ENCODE peak calls at places on chromosomes 5 and 9, in ten cellular contexts. P, T, F, C, K, H, W, S, R and D are unnamed samples.

GRCh38 chr5:153222956-153223355 is 267.5 kb upstream of the GRIA1 start:
- DNase-seq in P (no peak), T (no peak), F (peak), C (no peak), K (no peak), H (peak), W (no peak), S (peak), R (no peak), D (peak)

GRCh38 chr5:131423056-131423455 is 159.2 kb downstream of the CDC42SE2 start:
- DNase-seq in P (no peak), T (no peak), F (peak), C (no peak), K (no peak), H (peak), W (no peak), S (peak), R (peak), D (no peak)

GRCh38 chr5:171312129-171312819 is 3.2 kb downstream of the TLX3 start:
- DNase-seq in P (no peak), T (peak), F (no peak), C (no peak), K (no peak), H (peak), W (no peak), S (no peak), R (no peak), D (no peak)

GRCh38 chr5:10518352-10518751 is 45.5 kb upstream of the ANKRD33B start:
- DNase-seq in P (no peak), T (no peak), F (no peak), C (no peak), K (no peak), H (peak), W (no peak), S (peak), R (no peak), D (peak)

GRCh38 chr5:127909078-127909477 is 174.5 kb upstream of the SLC12A2 start:
- DNase-seq in P (no peak), T (no peak), F (no peak), C (no peak), K (no peak), H (peak), W (no peak), S (peak), R (peak), D (no peak)

GRCh38 chr9:93096131-93096802 is at the start of gene CARD19:
- DNase-seq in P (peak), T (no peak), F (no peak), C (no peak), K (peak), H (peak), W (no peak), S (peak), R (peak), D (no peak)

GRCh38 chr9:128724744-128725211 is 851 bp upstream of the ZDHHC12 start:
- DNase-seq in P (no peak), T (peak), F (peak), C (peak), K (peak), H (peak), W (no peak), S (peak), R (peak), D (no peak)

GRCh38 chr5:177516601-177517568 is at the start of gene DDX41:
- DNase-seq in P (peak), T (peak), F (peak), C (peak), K (peak), H (peak), W (peak), S (peak), R (peak), D (peak)

GRCh38 chr5:168712280-168712924 is 133.2 kb upstream of the PANK3 start:
- DNase-seq in P (no peak), T (no peak), F (peak), C (no peak), K (peak), H (peak), W (no peak), S (peak), R (no peak), D (peak)

GRCh38 chr9:35152926-35153325 is 8.9 kb upstream of the UNC13B start:
- DNase-seq in P (no peak), T (no peak), F (no peak), C (no peak), K (no peak), H (no peak), W (no peak), S (no peak), R (no peak), D (no peak)

GRCh38 chr9:91131433-91131839 is 230.3 kb downstream of the AUH start:
- DNase-seq in P (no peak), T (no peak), F (peak), C (no peak), K (peak), H (peak), W (no peak), S (peak), R (no peak), D (peak)

GRCh38 chr9:136255166-136255538 is 9.5 kb upstream of the QSOX2 start:
- DNase-seq in P (no peak), T (peak), F (peak), C (no peak), K (no peak), H (peak), W (no peak), S (peak), R (no peak), D (no peak)

GRCh38 chr9:93575706-93576295 is 583 bp upstream of the PHF2 start:
- DNase-seq in P (peak), T (no peak), F (no peak), C (no peak), K (peak), H (peak), W (no peak), S (peak), R (no peak), D (no peak)

GRCh38 chr5:181181650-181182565 is 23.1 kb downstream of the TRIM7 start:
- DNase-seq in P (no peak), T (no peak), F (no peak), C (no peak), K (peak), H (peak), W (no peak), S (peak), R (peak), D (no peak)

GRCh38 chr9:107593224-107593870 is 103.8 kb upstream of the KLF4 start:
- DNase-seq in P (no peak), T (no peak), F (no peak), C (no peak), K (no peak), H (no peak), W (no peak), S (no peak), R (no peak), D (no peak)

GRCh38 chr5:675876-676698 is 17.1 kb downstream of the TPPP start:
- DNase-seq in P (no peak), T (peak), F (no peak), C (peak), K (peak), H (no peak), W (no peak), S (no peak), R (no peak), D (no peak)

GRCh38 chr9:135253305-135254004 is 166.0 kb downstream of the OLFM1 start:
- DNase-seq in P (peak), T (peak), F (no peak), C (no peak), K (no peak), H (no peak), W (no peak), S (no peak), R (no peak), D (no peak)

GRCh38 chr5:170426149-170426767 is 37.1 kb upstream of the KCNMB1 start:
- DNase-seq in P (no peak), T (no peak), F (no peak), C (no peak), K (no peak), H (no peak), W (no peak), S (no peak), R (no peak), D (no peak)

GRCh38 chr5:83097582-83098265 is 20.4 kb downstream of the XRCC4 start:
- DNase-seq in P (no peak), T (no peak), F (no peak), C (no peak), K (no peak), H (peak), W (no peak), S (peak), R (no peak), D (no peak)

GRCh38 chr9:14752271-14752670 is 29.7 kb upstream of the CER1 start:
- DNase-seq in P (no peak), T (no peak), F (no peak), C (no peak), K (no peak), H (no peak), W (no peak), S (no peak), R (peak), D (no peak)

GRCh38 chr5:757931-758697 is 26.4 kb downstream of the ZDHHC11B start:
- DNase-seq in P (no peak), T (peak), F (no peak), C (peak), K (peak), H (no peak), W (no peak), S (no peak), R (no peak), D (no peak)

GRCh38 chr9:34328983-34329832 is at the start of the genes KIF24 and NUDT2:
- DNase-seq in P (peak), T (peak), F (peak), C (peak), K (peak), H (peak), W (peak), S (peak), R (peak), D (peak)

GRCh38 chr9:116497081-116497480 is 190.0 kb upstream of the TRIM32 start:
- DNase-seq in P (no peak), T (no peak), F (no peak), C (no peak), K (no peak), H (no peak), W (no peak), S (peak), R (no peak), D (no peak)

GRCh38 chr5:179208706-179209358 is 136.4 kb downstream of the ADAMTS2 start:
- DNase-seq in P (no peak), T (no peak), F (no peak), C (no peak), K (no peak), H (no peak), W (no peak), S (no peak), R (no peak), D (no peak)

GRCh38 chr5:105088961-105089360 is 1526.4 kb upstream of the NUDT12 start:
- DNase-seq in P (no peak), T (no peak), F (no peak), C (no peak), K (no peak), H (peak), W (no peak), S (no peak), R (no peak), D (no peak)

GRCh38 chr9:17230646-17231045 is 95.8 kb downstream of the CNTLN start:
- DNase-seq in P (no peak), T (no peak), F (no peak), C (no peak), K (no peak), H (no peak), W (no peak), S (no peak), R (no peak), D (no peak)

GRCh38 chr5:21774791-21775190 is 1078.4 kb downstream of the CDH12 start:
- DNase-seq in P (no peak), T (no peak), F (no peak), C (no peak), K (no peak), H (peak), W (no peak), S (peak), R (peak), D (peak)

GRCh38 chr9:2623046-2623865 is 1.7 kb downstream of the VLDLR start:
- DNase-seq in P (no peak), T (peak), F (peak), C (peak), K (peak), H (peak), W (no peak), S (peak), R (peak), D (no peak)

GRCh38 chr5:181190711-181191525 is 14.1 kb downstream of the TRIM7 start:
- DNase-seq in P (peak), T (peak), F (no peak), C (peak), K (peak), H (no peak), W (no peak), S (peak), R (peak), D (no peak)

GRCh38 chr9:120875643-120875953 is 1.4 kb downstream of the PHF19 start:
- DNase-seq in P (no peak), T (no peak), F (no peak), C (no peak), K (no peak), H (no peak), W (no peak), S (no peak), R (no peak), D (no peak)

GRCh38 chr5:74296685-74297084 is 343.8 kb downstream of the ENC1 start:
- DNase-seq in P (no peak), T (no peak), F (no peak), C (no peak), K (no peak), H (peak), W (no peak), S (no peak), R (no peak), D (no peak)

GRCh38 chr5:10254686-10255085 is 4.6 kb downstream of the CCT5 start:
- DNase-seq in P (no peak), T (no peak), F (no peak), C (no peak), K (no peak), H (no peak), W (no peak), S (no peak), R (no peak), D (no peak)

GRCh38 chr5:52063186-52063585 is 679.9 kb downstream of the ISL1 start:
- DNase-seq in P (no peak), T (no peak), F (no peak), C (no peak), K (no peak), H (no peak), W (no peak), S (peak), R (no peak), D (peak)

GRCh38 chr5:93090698-93091097 is 490.3 kb downstream of the NR2F1-AS1 start:
- DNase-seq in P (no peak), T (no peak), F (no peak), C (no peak), K (no peak), H (no peak), W (no peak), S (no peak), R (no peak), D (no peak)

GRCh38 chr5:69364850-69365249 is 4.5 kb downstream of the AK6 start:
- DNase-seq in P (no peak), T (no peak), F (no peak), C (no peak), K (no peak), H (no peak), W (no peak), S (peak), R (no peak), D (no peak)